ENCODE peak calls at places on chromosomes 16 and 17, in seven cellular contexts. E, F, K, U, M, Q and P are unnamed samples.

GRCh38 chr16:84302111-84302954 is 7.7 kb downstream of the WFDC1 start:
- DNase-seq in K (no peak), E (no peak), F (peak), M (no peak), Q (no peak), U (no peak), P (no peak)

GRCh38 chr16:50153648-50154368 is 702 bp downstream of the TENT4B start:
- DNase-seq in Q (peak), U (peak), M (peak), F (no peak), K (peak), E (peak), P (no peak)

GRCh38 chr16:2979669-2980226 is 498 bp downstream of the PKMYT1 start:
- DNase-seq in Q (no peak), U (no peak), F (no peak), M (no peak), E (no peak), K (no peak), P (no peak)

GRCh38 chr16:4052801-4053662 is 63.2 kb downstream of the ADCY9 start:
- DNase-seq in M (peak), Q (peak), E (peak), K (no peak), F (peak), U (peak), P (no peak)

GRCh38 chr16:28267356-28267755 is 25.0 kb upstream of the SBK1 start:
- DNase-seq in E (no peak), U (no peak), K (no peak), F (no peak), M (no peak), Q (no peak), P (no peak)

GRCh38 chr16:69798466-69798865 is 36.3 kb downstream of the WWP2 start:
- DNase-seq in M (no peak), Q (no peak), F (peak), K (no peak), E (no peak), U (peak), P (no peak)

GRCh38 chr17:46115687-46116086 is 77.5 kb downstream of the KANSL1 start:
- DNase-seq in M (no peak), U (peak), Q (no peak), E (no peak), K (no peak), F (peak), P (no peak)

GRCh38 chr17:59353936-59354755 is 22.7 kb downstream of the YPEL2 start:
- DNase-seq in Q (no peak), K (no peak), U (no peak), M (no peak), E (no peak), F (no peak), P (no peak)

GRCh38 chr16:53091508-53092211 is 36.9 kb downstream of the CHD9 start:
- DNase-seq in Q (no peak), F (peak), U (peak), K (peak), E (peak), M (no peak), P (peak)

GRCh38 chr16:69055003-69055402 is 50.5 kb upstream of the HAS3 start:
- DNase-seq in Q (no peak), M (no peak), F (no peak), K (no peak), U (no peak), E (no peak), P (no peak)

GRCh38 chr17:10754109-10754508 is 24.3 kb upstream of the TMEM220 start:
- DNase-seq in U (peak), M (peak), K (no peak), Q (no peak), E (no peak), F (peak), P (no peak)

GRCh38 chr16:30924086-30924714 is 828 bp downstream of the FBXL19 start:
- DNase-seq in F (no peak), U (no peak), K (peak), M (no peak), Q (no peak), E (no peak), P (no peak)

GRCh38 chr16:25192096-25192495 is 24.7 kb upstream of the AQP8 start:
- DNase-seq in U (no peak), K (no peak), M (no peak), E (no peak), F (no peak), Q (no peak), P (no peak)

GRCh38 chr17:64920026-64920418 is 744 bp upstream of the LRRC37A3 start:
- DNase-seq in E (no peak), U (peak), F (peak), Q (peak), M (peak), K (no peak), P (no peak)

GRCh38 chr16:9092282-9092962 is 978 bp downstream of the HAPSTR1 start:
- DNase-seq in Q (peak), M (no peak), F (no peak), E (peak), U (no peak), K (peak), P (no peak)
- TF ChIP-seq CTCF in Q (peak), M (no peak), F (no peak), E (no peak), U (peak), K (no peak), P (no peak)

GRCh38 chr16:67678354-67679023 is 11.9 kb downstream of the C16orf86 start:
- DNase-seq in Q (no peak), U (no peak), E (no peak), F (no peak), M (no peak), K (no peak), P (no peak)
- H3K4me3 ChIP-seq in Q (no peak), U (no peak), E (no peak), F (no peak), M (no peak), K (no peak), P (no peak)

DNA sequence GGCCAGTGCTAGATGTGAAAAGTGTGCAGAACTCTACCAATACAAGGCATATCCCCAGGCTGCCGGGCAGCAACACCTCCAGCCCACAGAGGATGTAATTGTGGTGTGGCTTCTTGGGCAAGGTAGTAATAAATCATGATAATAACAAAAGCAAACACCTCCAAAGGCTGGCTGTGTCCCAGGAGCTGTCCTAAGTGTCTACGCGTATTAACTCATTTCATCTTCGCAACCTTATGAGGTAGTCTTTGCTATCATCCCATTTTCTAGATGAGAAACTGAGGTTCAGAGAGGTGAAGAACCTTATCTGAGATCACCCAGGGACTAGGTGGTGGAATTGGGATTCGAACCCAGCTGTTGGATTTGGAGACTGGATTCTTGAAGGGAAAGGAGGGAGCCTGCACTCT is 5.3 kb downstream of the PDK2 start:
- DNase-seq in Q (no peak), E (no peak), K (no peak), M (no peak), F (no peak), U (no peak), P (no peak)
- H3K27ac ChIP-seq in Q (peak), E (peak), K (peak), M (no peak), F (no peak), U (peak), P (peak)

GRCh38 chr16:71357681-71358080 is 842 bp upstream of the CALB2 start:
- DNase-seq in F (no peak), Q (no peak), E (no peak), K (no peak), M (peak), U (no peak), P (no peak)
- TF ChIP-seq CTCF in F (no peak), Q (no peak), E (no peak), K (no peak), M (peak), U (no peak), P (no peak)

DNA sequence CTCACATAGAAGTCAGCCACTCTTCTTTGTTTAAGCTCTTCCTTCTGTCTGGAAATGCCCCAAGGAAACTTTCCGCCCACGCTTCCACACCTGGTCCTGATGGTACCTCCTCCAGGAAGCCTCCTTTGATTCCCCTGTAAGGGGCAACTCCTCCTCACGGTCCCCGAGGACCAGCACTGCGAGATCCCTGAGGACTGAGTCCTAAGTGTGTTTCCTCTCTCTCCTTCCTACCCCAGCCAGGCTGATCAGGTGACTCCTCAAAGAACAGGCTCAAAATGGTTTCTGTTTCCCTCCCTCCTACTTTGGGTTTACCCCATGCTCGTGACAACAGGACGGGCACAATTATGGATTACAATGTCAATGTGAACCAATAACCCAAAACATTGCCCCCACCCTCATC is 63.0 kb upstream of the MED9 start:
- DNase-seq in Q (no peak), U (peak), F (no peak), E (no peak), K (no peak), M (no peak), P (no peak)
- H3K4me3 ChIP-seq in Q (no peak), U (no peak), F (no peak), E (peak), K (no peak), M (peak), P (no peak)

DNA sequence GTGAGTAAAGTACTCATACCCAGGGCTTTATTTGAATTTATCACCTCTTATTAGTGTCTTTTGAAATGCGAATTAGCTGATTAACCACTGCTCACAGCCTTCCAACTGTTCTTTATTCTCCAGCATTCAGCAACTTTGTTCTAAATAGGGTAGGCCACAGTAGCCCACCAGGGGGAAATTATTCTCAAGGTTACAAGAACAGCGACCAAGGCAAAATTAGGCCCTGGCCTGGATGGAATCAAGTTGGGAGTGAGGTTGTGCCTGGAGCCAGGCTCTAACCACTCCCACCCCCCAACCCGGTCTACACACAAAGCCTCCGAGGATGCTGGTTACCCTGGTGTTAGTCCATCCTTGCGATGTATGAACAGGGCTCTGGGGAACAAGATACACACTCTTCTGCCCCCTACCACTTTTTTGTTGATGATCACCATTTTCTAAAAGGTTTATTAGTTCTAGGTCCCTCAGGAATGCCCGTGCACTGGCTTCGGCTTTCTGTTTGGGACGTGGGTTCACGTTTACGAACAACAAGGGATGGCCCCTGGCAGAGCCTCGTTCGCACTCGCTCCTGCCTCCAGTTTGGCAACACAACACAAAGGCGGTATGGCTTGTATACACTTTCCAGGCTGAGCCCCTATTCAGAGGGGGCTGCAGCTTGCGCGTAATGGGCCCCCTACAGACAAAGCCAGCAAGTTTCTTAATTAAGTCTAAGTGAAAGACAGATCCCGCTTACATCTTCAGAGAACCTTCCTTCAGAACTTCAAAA is 245.3 kb downstream of the STX8 start:
- DNase-seq in E (no peak), U (no peak), K (no peak), M (no peak), F (no peak), Q (no peak), P (no peak)
- H3K27ac ChIP-seq in E (no peak), U (no peak), K (no peak), M (no peak), F (no peak), Q (no peak), P (no peak)